ENCODE peak calls at places on chromosomes 6 and 20, in six cellular contexts. B, N, F, J, D and R are unnamed samples.

GRCh38 chr6:34237316-34237721 is 646 bp downstream of the HMGA1 start:
- DNase-seq in D (peak; percentile 11), B (no peak), N (no peak), F (no peak), J (no peak), R (peak; percentile 63)

GRCh38 chr6:147156218-147156617 is 48.0 kb upstream of the STXBP5 start:
- DNase-seq in F (no peak), D (no peak), J (no peak), N (no peak), B (no peak), R (no peak)

GRCh38 chr6:132446136-132446535 is 44.9 kb upstream of the MOXD1 start:
- DNase-seq in D (no peak), B (no peak), F (no peak), N (no peak), J (no peak), R (no peak)

GRCh38 chr6:82364087-82365010 is 732 bp downstream of the TPBG start:
- DNase-seq in F (no peak), J (no peak), N (peak; percentile 60), D (peak; percentile 17), B (peak; percentile 60), R (peak; percentile 57)

GRCh38 chr6:106751501-106752252 is 122.3 kb downstream of the QRSL1 start:
- DNase-seq in N (no peak), B (peak; percentile 1), D (no peak), F (no peak), J (no peak), R (no peak)

GRCh38 chr6:167119680-167120556 is 3.0 kb upstream of the CCR6 start:
- DNase-seq in F (no peak), D (no peak), J (no peak), N (no peak), B (no peak), R (no peak)

GRCh38 chr6:41594766-41595165 is 43.5 kb upstream of the MDFI start:
- DNase-seq in N (no peak), D (no peak), F (no peak), B (no peak), J (no peak), R (no peak)

GRCh38 chr6:44339763-44340625 is 2.5 kb upstream of the SPATS1 start:
- DNase-seq in D (no peak), N (no peak), J (no peak), F (no peak), B (peak; percentile 50), R (no peak)

GRCh38 chr6:44004136-44004535 is 123.1 kb downstream of the MRPL14 start:
- DNase-seq in B (no peak), J (no peak), N (no peak), D (no peak), F (no peak), R (no peak)

GRCh38 chr20:63161176-63161651 is 54.7 kb downstream of the YTHDF1 start:
- DNase-seq in J (no peak), B (no peak), D (no peak), N (peak; percentile 5), F (no peak), R (no peak)

GRCh38 chr20:63421094-63421692 is 51.3 kb downstream of the KCNQ2 start:
- DNase-seq in J (no peak), B (no peak), D (no peak), F (no peak), N (no peak), R (no peak)

GRCh38 chr20:35643045-35643444 is 21.7 kb downstream of the CPNE1 start:
- DNase-seq in F (no peak), N (no peak), B (no peak), D (no peak), J (no peak), R (no peak)

GRCh38 chr20:34294563-34294962 is 8.6 kb downstream of the AHCY start:
- DNase-seq in D (no peak), N (no peak), B (no peak), F (no peak), J (no peak), R (no peak)

GRCh38 chr6:97626586-97627441 is 343.8 kb upstream of the MMS22L start:
- DNase-seq in D (peak; percentile 38), N (no peak), F (no peak), J (no peak), B (no peak), R (peak; percentile 38)

GRCh38 chr20:11726021-11726420 is 191.7 kb upstream of the BTBD3 start:
- DNase-seq in B (no peak), N (no peak), F (no peak), J (no peak), D (peak; percentile 91), R (no peak)

GRCh38 chr6:108565091-108565766 is 4.5 kb downstream of the FOXO3 start:
- DNase-seq in J (no peak), D (no peak), B (no peak), N (no peak), F (no peak), R (no peak)

GRCh38 chr6:116400376-116400775 is 29.6 kb downstream of the DSE start:
- DNase-seq in J (no peak), F (no peak), B (no peak), D (no peak), N (no peak), R (no peak)

GRCh38 chr20:50804453-50805348 is 9.8 kb downstream of the BCAS4 start:
- DNase-seq in B (no peak), D (no peak), J (no peak), F (no peak), N (no peak), R (no peak)

GRCh38 chr6:113344969-113345368 is 512.2 kb upstream of the MARCKS start:
- DNase-seq in D (no peak), J (no peak), B (peak; percentile 53), N (no peak), F (no peak), R (no peak)

GRCh38 chr20:62772994-62773858 is 23.0 kb upstream of the MRGBP start:
- DNase-seq in B (no peak), J (no peak), D (no peak), N (no peak), F (no peak), R (no peak)

GRCh38 chr6:18503588-18504231 is 116.6 kb downstream of the RNF144B start:
- DNase-seq in D (peak; percentile 46), B (peak; percentile 75), N (peak; percentile 32), J (no peak), F (no peak), R (peak; percentile 82)

GRCh38 chr6:93437491-93437890 is 18.1 kb upstream of the EPHA7 start:
- DNase-seq in B (no peak), F (no peak), J (no peak), N (no peak), D (no peak), R (no peak)

GRCh38 chr6:40138273-40138720 is 204.0 kb upstream of the MOCS1 start:
- DNase-seq in F (no peak), B (no peak), D (no peak), J (no peak), N (no peak), R (no peak)

GRCh38 chr6:150770631-150771030 is 94.9 kb upstream of the MTHFD1L start:
- DNase-seq in J (no peak), N (no peak), B (no peak), D (no peak), F (no peak), R (no peak)

GRCh38 chr6:112694986-112695385 is 347.9 kb downstream of the RFPL4B start:
- DNase-seq in J (no peak), D (peak; percentile 57), B (no peak), N (no peak), F (no peak), R (no peak)

GRCh38 chr6:40788661-40789111 is 201.5 kb upstream of the LRFN2 start:
- DNase-seq in F (no peak), D (no peak), J (no peak), N (no peak), B (no peak), R (no peak)

GRCh38 chr20:49245921-49246740 is 26.9 kb downstream of the DDX27 start:
- DNase-seq in F (no peak), D (peak; percentile 52), N (no peak), J (no peak), B (peak; percentile 63), R (peak; percentile 60)